ENCODE peak calls at places on chromosome 13, in eight cellular contexts. C, J, H, V, B, E, N and D are unnamed samples.

GRCh38 chr13:52949744-52950143 is 78.9 kb upstream of the OLFM4 start:
- DNase-seq in H (no peak), E (no peak), N (no peak), C (no peak), J (peak), B (no peak), V (no peak), D (no peak)

GRCh38 chr13:51726446-51727185 is 77.3 kb downstream of the DHRS12 start:
- DNase-seq in N (no peak), B (no peak), H (no peak), J (no peak), E (no peak), C (peak), V (no peak), D (no peak)

GRCh38 chr13:25679154-25679553 is 307.4 kb downstream of the ATP8A2 start:
- DNase-seq in C (peak), V (no peak), J (no peak), N (no peak), E (no peak), B (no peak), H (no peak), D (no peak)

GRCh38 chr13:95100525-95101121 is 200.6 kb downstream of the ABCC4 start:
- DNase-seq in H (no peak), C (peak), E (peak), V (no peak), N (no peak), J (no peak), B (no peak), D (no peak)

GRCh38 chr13:24680258-24680920 is at the start of gene ATP12A:
- DNase-seq in J (no peak), V (no peak), E (peak), C (peak), B (no peak), N (no peak), H (peak), D (no peak)

GRCh38 chr13:29922281-29922821 is 71.9 kb upstream of the UBL3 start:
- DNase-seq in J (no peak), C (peak), E (no peak), B (no peak), H (no peak), V (peak), N (no peak), D (no peak)

GRCh38 chr13:91725646-91726045 is 327.2 kb downstream of the GPC5 start:
- DNase-seq in H (no peak), C (no peak), J (no peak), V (no peak), E (no peak), N (no peak), B (no peak), D (no peak)

GRCh38 chr13:100454876-100455275 is 133.7 kb downstream of the GGACT start:
- DNase-seq in J (no peak), B (no peak), E (no peak), V (no peak), C (peak), H (no peak), N (no peak), D (no peak)

GRCh38 chr13:79245937-79246574 is 160.0 kb downstream of the RBM26 start:
- DNase-seq in B (no peak), C (no peak), N (no peak), V (no peak), H (peak), E (no peak), J (no peak), D (no peak)

GRCh38 chr13:112938680-112939079 is 30.3 kb upstream of the MCF2L start:
- DNase-seq in V (no peak), H (no peak), C (no peak), N (no peak), B (no peak), E (no peak), J (no peak), D (no peak)

GRCh38 chr13:27522847-27523246 is 72.5 kb upstream of the MTIF3 start:
- DNase-seq in B (no peak), E (no peak), J (peak), N (peak), C (no peak), H (no peak), V (no peak), D (peak)

GRCh38 chr13:102609696-102610095 is 12.9 kb downstream of the TPP2 start:
- DNase-seq in V (no peak), N (no peak), B (no peak), J (no peak), C (no peak), H (no peak), E (peak), D (no peak)

GRCh38 chr13:63012016-63012415 is 1596.4 kb upstream of the PCDH20 start:
- DNase-seq in C (no peak), E (no peak), B (no peak), N (no peak), H (no peak), V (no peak), J (no peak), D (no peak)

GRCh38 chr13:50672025-50672424 is 171.5 kb downstream of the DLEU7 start:
- DNase-seq in B (no peak), N (no peak), C (peak), E (no peak), J (no peak), V (no peak), H (peak), D (peak)

GRCh38 chr13:95608640-95609280 is 35.7 kb downstream of the DZIP1 start:
- DNase-seq in J (no peak), C (no peak), E (no peak), N (no peak), B (no peak), H (no peak), V (no peak), D (no peak)

GRCh38 chr13:47705185-47705584 is 295.9 kb downstream of the SUCLA2 start:
- DNase-seq in B (no peak), E (no peak), C (no peak), J (no peak), N (no peak), V (no peak), H (no peak), D (no peak)

GRCh38 chr13:33524086-33524485 is 238.5 kb upstream of the STARD13 start:
- DNase-seq in E (no peak), J (no peak), C (peak), N (no peak), B (no peak), H (no peak), V (no peak), D (no peak)

GRCh38 chr13:100610399-100611347 is 22.1 kb upstream of the GGACT start:
- DNase-seq in H (no peak), B (no peak), V (no peak), N (peak), J (peak), C (no peak), E (no peak), D (peak)

GRCh38 chr13:111657013-111657412 is 336.6 kb downstream of the TEX29 start:
- DNase-seq in N (no peak), H (no peak), B (no peak), C (no peak), E (no peak), J (no peak), V (no peak), D (no peak)

GRCh38 chr13:73422973-73423372 is 364.2 kb downstream of the KLF5 start:
- DNase-seq in C (no peak), V (no peak), N (no peak), J (no peak), E (no peak), H (no peak), B (no peak), D (no peak)

GRCh38 chr13:30607908-30608307 is 9.8 kb upstream of the USPL1 start:
- DNase-seq in C (no peak), V (no peak), J (no peak), H (no peak), B (peak), E (peak), N (peak), D (peak)

GRCh38 chr13:97028441-97029299 is 34.4 kb upstream of the OXGR1 start:
- DNase-seq in B (no peak), E (peak), H (peak), V (peak), N (peak), C (peak), J (peak), D (peak)

GRCh38 chr13:27379126-27379525 is 45.3 kb upstream of the GTF3A start:
- DNase-seq in H (no peak), B (no peak), N (no peak), C (no peak), E (no peak), J (no peak), V (no peak), D (no peak)

GRCh38 chr13:70884196-70884595 is 775.9 kb upstream of the KLHL1 start:
- DNase-seq in H (no peak), E (no peak), V (no peak), C (no peak), J (no peak), N (no peak), B (no peak), D (no peak)

GRCh38 chr13:32117696-32118095 is 86.1 kb downstream of the FRY start:
- DNase-seq in H (no peak), E (no peak), V (no peak), C (no peak), B (no peak), J (no peak), N (no peak), D (no peak)

GRCh38 chr13:33015791-33016323 is 366 bp upstream of the KL start:
- DNase-seq in J (no peak), H (peak), E (peak), B (no peak), N (no peak), C (no peak), V (no peak), D (no peak)

GRCh38 chr13:98202026-98202425 is 25.0 kb upstream of the RNF113B start:
- DNase-seq in J (no peak), V (no peak), C (no peak), B (no peak), N (no peak), E (no peak), H (no peak), D (no peak)

GRCh38 chr13:111283991-111284390 is 36.5 kb upstream of the TEX29 start:
- DNase-seq in V (no peak), J (no peak), H (peak), E (no peak), C (no peak), N (no peak), B (no peak), D (no peak)

GRCh38 chr13:44052843-44053607 is 173.3 kb downstream of the LACC1 start:
- DNase-seq in E (no peak), V (no peak), C (peak), J (no peak), N (no peak), B (no peak), H (peak), D (no peak)

GRCh38 chr13:40116008-40116407 is 460.5 kb downstream of the COG6 start:
- DNase-seq in E (peak), J (peak), C (no peak), N (no peak), B (no peak), V (peak), H (peak), D (no peak)

GRCh38 chr13:112881656-112882554 is 87.1 kb upstream of the MCF2L start:
- DNase-seq in H (no peak), C (no peak), N (no peak), V (no peak), E (no peak), J (no peak), B (no peak), D (no peak)

GRCh38 chr13:32951580-32951979 is 64.6 kb upstream of the KL start:
- DNase-seq in J (no peak), H (no peak), V (no peak), N (no peak), B (no peak), E (no peak), C (no peak), D (no peak)

GRCh38 chr13:76955236-76955635 is 6.9 kb downstream of the ACOD1 start:
- DNase-seq in N (no peak), C (no peak), E (no peak), J (no peak), H (no peak), B (no peak), V (no peak), D (no peak)

GRCh38 chr13:80086304-80086721 is 254.6 kb downstream of the SPRY2 start:
- DNase-seq in C (no peak), H (no peak), V (no peak), B (no peak), N (no peak), E (no peak), J (no peak), D (no peak)

GRCh38 chr13:40615619-40616018 is 50.8 kb downstream of the FOXO1 start:
- DNase-seq in C (no peak), J (no peak), N (no peak), V (no peak), B (no peak), H (no peak), E (no peak), D (no peak)

GRCh38 chr13:46392967-46393366 is 5.9 kb upstream of the RUBCNL start:
- DNase-seq in C (no peak), N (no peak), B (no peak), H (no peak), V (no peak), J (no peak), E (no peak), D (no peak)

GRCh38 chr13:31968473-31968872 is 63.1 kb upstream of the FRY start:
- DNase-seq in V (no peak), J (peak), E (no peak), H (no peak), N (no peak), C (no peak), B (no peak), D (no peak)

GRCh38 chr13:101053289-101053688 is 363.0 kb downstream of the NALCN start:
- DNase-seq in B (no peak), J (peak), H (no peak), C (peak), V (no peak), E (no peak), N (no peak), D (no peak)

GRCh38 chr13:94481966-94482365 is 2.5 kb upstream of the DCT start:
- DNase-seq in V (no peak), J (no peak), N (no peak), B (no peak), E (no peak), C (no peak), H (no peak), D (no peak)